ENCODE peak calls at places on chromosomes 11 and 22, in ten cellular contexts. M, T, C, A, S, V, Q, Y, D and L are unnamed samples.

GRCh38 chr22:46726066-46726985 is 11.7 kb downstream of the CERK start:
- DNase-seq in M (peak), T (no peak), C (no peak), A (no peak), S (no peak), V (no peak), Q (no peak), Y (peak), D (no peak), L (no peak)

GRCh38 chr22:30295576-30295975 is 6.3 kb upstream of the CASTOR1 start:
- DNase-seq in M (no peak), T (no peak), C (no peak), A (no peak), S (no peak), V (no peak), Q (no peak), Y (no peak), D (no peak), L (no peak)

GRCh38 chr11:61534025-61534900 is 25.7 kb downstream of the LRRC10B start:
- DNase-seq in M (no peak), T (no peak), C (no peak), A (peak), S (no peak), V (no peak), Q (no peak), Y (no peak), D (no peak), L (no peak)

GRCh38 chr11:112499153-112499907 is 238.7 kb upstream of the PLET1 start:
- DNase-seq in M (no peak), T (no peak), C (no peak), A (no peak), S (no peak), V (no peak), Q (no peak), Y (no peak), D (no peak), L (peak)

GRCh38 chr11:70073881-70074371 is 4.2 kb upstream of the ANO1 start:
- DNase-seq in M (peak), T (no peak), C (peak), A (no peak), S (no peak), V (no peak), Q (no peak), Y (no peak), D (no peak), L (no peak)

GRCh38 chr11:71263391-71263790 is 11.0 kb upstream of the SHANK2 start:
- DNase-seq in M (no peak), T (no peak), C (no peak), A (no peak), S (no peak), V (no peak), Q (no peak), Y (no peak), D (no peak), L (no peak)

GRCh38 chr11:830295-831131 is 2.2 kb upstream of the CD151 start:
- DNase-seq in M (no peak), T (no peak), C (peak), A (peak), S (peak), V (peak), Q (no peak), Y (no peak), D (peak), L (no peak)

GRCh38 chr11:35204614-35205013 is 65.6 kb downstream of the CD44 start:
- DNase-seq in M (no peak), T (no peak), C (no peak), A (no peak), S (no peak), V (no peak), Q (no peak), Y (no peak), D (no peak), L (no peak)

GRCh38 chr22:45930324-45930723 is 46.6 kb downstream of the WNT7B start:
- DNase-seq in M (no peak), T (no peak), C (no peak), A (no peak), S (no peak), V (no peak), Q (no peak), Y (no peak), D (no peak), L (no peak)

GRCh38 chr11:130574740-130575139 is 126.3 kb downstream of the ADAMTS15 start:
- DNase-seq in M (no peak), T (no peak), C (no peak), A (no peak), S (no peak), V (no peak), Q (no peak), Y (no peak), D (no peak), L (no peak)

GRCh38 chr11:114340311-114341131 is 44.3 kb downstream of the NNMT start:
- DNase-seq in M (peak), T (peak), C (peak), A (peak), S (peak), V (peak), Q (no peak), Y (no peak), D (peak), L (peak)

GRCh38 chr11:24861440-24861839 is 364.6 kb downstream of the LUZP2 start:
- DNase-seq in M (no peak), T (no peak), C (no peak), A (no peak), S (no peak), V (no peak), Q (no peak), Y (no peak), D (no peak), L (no peak)

GRCh38 chr11:103322861-103323260 is 213.6 kb downstream of the DYNC2H1 start:
- DNase-seq in M (peak), T (no peak), C (no peak), A (no peak), S (no peak), V (no peak), Q (no peak), Y (no peak), D (no peak), L (no peak)

GRCh38 chr11:4607111-4607510 is 920 bp downstream of the TRIM68 start:
- DNase-seq in M (peak), T (no peak), C (no peak), A (no peak), S (no peak), V (no peak), Q (no peak), Y (no peak), D (no peak), L (no peak)

GRCh38 chr11:26011474-26011873 is 320.5 kb upstream of the ANO3 start:
- DNase-seq in M (no peak), T (no peak), C (no peak), A (no peak), S (no peak), V (no peak), Q (no peak), Y (no peak), D (no peak), L (no peak)

GRCh38 chr11:20754957-20755356 is 85.6 kb downstream of the NELL1 start:
- DNase-seq in M (no peak), T (no peak), C (no peak), A (no peak), S (no peak), V (no peak), Q (no peak), Y (no peak), D (no peak), L (no peak)

GRCh38 chr11:78562398-78562797 is 12.3 kb downstream of the NARS2 start:
- DNase-seq in M (peak), T (no peak), C (peak), A (no peak), S (no peak), V (no peak), Q (no peak), Y (no peak), D (no peak), L (no peak)

GRCh38 chr22:47568700-47569099 is 806.2 kb downstream of the TBC1D22A start:
- DNase-seq in M (no peak), T (no peak), C (no peak), A (no peak), S (no peak), V (no peak), Q (no peak), Y (no peak), D (no peak), L (no peak)

GRCh38 chr11:69002743-69003231 is 10.3 kb downstream of the MRGPRF start:
- DNase-seq in M (no peak), T (no peak), C (no peak), A (no peak), S (no peak), V (no peak), Q (no peak), Y (no peak), D (no peak), L (no peak)